ENCODE peak calls at places on chromosomes 13 and 19, in seven cellular contexts. One of them, this sample, is unnamed. For H3K9me3, the result is how much of the 10 kb centered on the place peaks cover.

GRCh38 chr19:36973021-36973843 is 57.1 kb downstream of the ZNF568 start:
- DNase-seq in CD8-positive, alpha-beta T cell: peak
- DNase-seq in heart left ventricle: peak
- DNase-seq in esophagus squamous epithelium: peak
- DNase-seq in suprapubic skin: peak
- DNase-seq in AG04450: peak
- DNase-seq in spleen: peak
- DNase-seq in this sample: no peak

GRCh38 chr19:48466571-48467325 is 2.4 kb upstream of the CYTH2 start:
- DNase-seq in CD8-positive, alpha-beta T cell: no peak
- DNase-seq in heart left ventricle: no peak
- DNase-seq in esophagus squamous epithelium: no peak
- DNase-seq in suprapubic skin: no peak
- DNase-seq in AG04450: peak
- DNase-seq in spleen: no peak
- DNase-seq in this sample: no peak

GRCh38 chr19:9865732-9866627 is 30.9 kb downstream of the PIN1 start:
- DNase-seq in CD8-positive, alpha-beta T cell: peak
- DNase-seq in heart left ventricle: no peak
- DNase-seq in esophagus squamous epithelium: no peak
- DNase-seq in suprapubic skin: no peak
- DNase-seq in AG04450: no peak
- DNase-seq in spleen: no peak
- DNase-seq in this sample: no peak

GRCh38 chr13:46810440-46810839 is 13.5 kb upstream of the ESD start:
- DNase-seq in CD8-positive, alpha-beta T cell: no peak
- DNase-seq in heart left ventricle: no peak
- DNase-seq in esophagus squamous epithelium: no peak
- DNase-seq in suprapubic skin: no peak
- DNase-seq in AG04450: no peak
- DNase-seq in spleen: no peak
- DNase-seq in this sample: no peak

GRCh38 chr13:26978081-26978860 is 193.3 kb downstream of the USP12 start:
- DNase-seq in CD8-positive, alpha-beta T cell: no peak
- DNase-seq in heart left ventricle: no peak
- DNase-seq in esophagus squamous epithelium: no peak
- DNase-seq in suprapubic skin: no peak
- DNase-seq in AG04450: no peak
- DNase-seq in spleen: no peak
- DNase-seq in this sample: no peak

GRCh38 chr13:33537691-33538090 is 252.1 kb upstream of the STARD13 start:
- DNase-seq in CD8-positive, alpha-beta T cell: no peak
- DNase-seq in heart left ventricle: no peak
- DNase-seq in esophagus squamous epithelium: no peak
- DNase-seq in suprapubic skin: no peak
- DNase-seq in AG04450: no peak
- DNase-seq in spleen: no peak
- DNase-seq in this sample: no peak

GRCh38 chr13:108269601-108270328 is at the start of gene TNFSF13B:
- DNase-seq in CD8-positive, alpha-beta T cell: peak
- DNase-seq in heart left ventricle: peak
- DNase-seq in esophagus squamous epithelium: no peak
- DNase-seq in suprapubic skin: no peak
- DNase-seq in AG04450: no peak
- DNase-seq in spleen: peak
- DNase-seq in this sample: no peak

GRCh38 chr13:47188802-47189201 is 291.9 kb upstream of the HTR2A start:
- DNase-seq in CD8-positive, alpha-beta T cell: no peak
- DNase-seq in heart left ventricle: no peak
- DNase-seq in esophagus squamous epithelium: no peak
- DNase-seq in suprapubic skin: no peak
- DNase-seq in AG04450: no peak
- DNase-seq in spleen: no peak
- DNase-seq in this sample: no peak

GRCh38 chr13:76189882-76190519 is 553.9 kb downstream of the LMO7 start:
- DNase-seq in CD8-positive, alpha-beta T cell: no peak
- DNase-seq in heart left ventricle: no peak
- DNase-seq in esophagus squamous epithelium: no peak
- DNase-seq in suprapubic skin: peak
- DNase-seq in AG04450: no peak
- DNase-seq in spleen: peak
- DNase-seq in this sample: no peak

GRCh38 chr19:1016647-1017114 is 4.2 kb downstream of the TMEM259 start:
- DNase-seq in CD8-positive, alpha-beta T cell: no peak
- DNase-seq in heart left ventricle: no peak
- DNase-seq in esophagus squamous epithelium: no peak
- DNase-seq in suprapubic skin: no peak
- DNase-seq in AG04450: no peak
- DNase-seq in spleen: peak
- DNase-seq in this sample: no peak

GRCh38 chr19:7870571-7871279 is 3.5 kb downstream of the PRR36 start:
- DNase-seq in CD8-positive, alpha-beta T cell: no peak
- DNase-seq in heart left ventricle: no peak
- DNase-seq in esophagus squamous epithelium: no peak
- DNase-seq in suprapubic skin: peak
- DNase-seq in AG04450: no peak
- DNase-seq in spleen: no peak
- DNase-seq in this sample: peak

GRCh38 chr13:26561636-26562537 is 4.4 kb downstream of the WASF3 start:
- DNase-seq in CD8-positive, alpha-beta T cell: no peak
- DNase-seq in heart left ventricle: no peak
- DNase-seq in esophagus squamous epithelium: no peak
- DNase-seq in suprapubic skin: no peak
- DNase-seq in AG04450: peak
- DNase-seq in spleen: no peak
- DNase-seq in this sample: no peak

GRCh38 chr13:94249512-94249911 is 230.0 kb downstream of the DCT start:
- DNase-seq in CD8-positive, alpha-beta T cell: no peak
- DNase-seq in heart left ventricle: no peak
- DNase-seq in esophagus squamous epithelium: no peak
- DNase-seq in suprapubic skin: no peak
- DNase-seq in AG04450: peak
- DNase-seq in spleen: no peak
- DNase-seq in this sample: no peak

GRCh38 chr19:4951671-4952070 is 17.2 kb upstream of the KDM4B start:
- DNase-seq in CD8-positive, alpha-beta T cell: no peak
- DNase-seq in heart left ventricle: no peak
- DNase-seq in esophagus squamous epithelium: no peak
- DNase-seq in suprapubic skin: no peak
- DNase-seq in AG04450: no peak
- DNase-seq in spleen: no peak
- DNase-seq in this sample: no peak

GRCh38 chr13:65926750-65927171 is 1303.4 kb downstream of the PCDH9 start:
- DNase-seq in CD8-positive, alpha-beta T cell: no peak
- DNase-seq in heart left ventricle: peak
- DNase-seq in esophagus squamous epithelium: no peak
- DNase-seq in suprapubic skin: no peak
- DNase-seq in AG04450: no peak
- DNase-seq in spleen: no peak
- DNase-seq in this sample: no peak

GRCh38 chr13:38690231-38690630 is 3.4 kb downstream of the FREM2 start:
- DNase-seq in CD8-positive, alpha-beta T cell: no peak
- DNase-seq in heart left ventricle: no peak
- DNase-seq in esophagus squamous epithelium: no peak
- DNase-seq in suprapubic skin: no peak
- DNase-seq in AG04450: no peak
- DNase-seq in spleen: no peak
- DNase-seq in this sample: no peak

DNA sequence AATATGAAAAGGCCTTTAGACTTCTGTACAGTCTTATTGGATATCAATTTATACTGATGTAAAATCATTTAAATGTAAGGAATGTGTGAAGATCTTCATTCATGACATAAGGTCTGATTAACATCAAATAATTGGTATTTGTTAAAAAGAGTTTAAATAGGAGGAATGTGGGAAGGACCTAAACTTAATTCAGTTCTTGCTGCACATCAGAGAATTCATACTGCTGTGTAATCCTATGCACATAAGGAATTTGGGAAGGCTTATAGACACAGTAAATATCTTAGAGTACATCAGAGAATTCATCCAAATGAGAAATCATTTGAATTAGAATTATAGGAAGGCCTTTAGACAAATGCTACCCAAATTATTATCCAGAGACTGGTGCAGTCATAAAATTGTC is 21.7 kb downstream of the ZNF283 start:
- DNase-seq in CD8-positive, alpha-beta T cell: no peak
- DNase-seq in heart left ventricle: no peak
- DNase-seq in esophagus squamous epithelium: no peak
- DNase-seq in suprapubic skin: no peak
- DNase-seq in AG04450: no peak
- DNase-seq in spleen: no peak
- DNase-seq in this sample: no peak
- H3K9me3 ChIP-seq in CD8-positive, alpha-beta T cell: half or more
- H3K9me3 ChIP-seq in heart left ventricle: half or more
- H3K9me3 ChIP-seq in esophagus squamous epithelium: under half
- H3K9me3 ChIP-seq in suprapubic skin: half or more
- H3K9me3 ChIP-seq in AG04450: under half
- H3K9me3 ChIP-seq in spleen: half or more
- H3K9me3 ChIP-seq in this sample: under half

GRCh38 chr13:79658333-79658975 is 177.5 kb downstream of the NDFIP2 start:
- DNase-seq in CD8-positive, alpha-beta T cell: no peak
- DNase-seq in heart left ventricle: no peak
- DNase-seq in esophagus squamous epithelium: no peak
- DNase-seq in suprapubic skin: no peak
- DNase-seq in AG04450: no peak
- DNase-seq in spleen: no peak
- DNase-seq in this sample: no peak

GRCh38 chr13:79662882-79663281 is 181.9 kb downstream of the NDFIP2 start:
- DNase-seq in CD8-positive, alpha-beta T cell: no peak
- DNase-seq in heart left ventricle: no peak
- DNase-seq in esophagus squamous epithelium: no peak
- DNase-seq in suprapubic skin: no peak
- DNase-seq in AG04450: no peak
- DNase-seq in spleen: no peak
- DNase-seq in this sample: no peak

GRCh38 chr13:79655509-79655908 is 174.6 kb downstream of the NDFIP2 start:
- DNase-seq in CD8-positive, alpha-beta T cell: no peak
- DNase-seq in heart left ventricle: no peak
- DNase-seq in esophagus squamous epithelium: no peak
- DNase-seq in suprapubic skin: no peak
- DNase-seq in AG04450: no peak
- DNase-seq in spleen: no peak
- DNase-seq in this sample: no peak

GRCh38 chr13:79660361-79660760 is 179.4 kb downstream of the NDFIP2 start:
- DNase-seq in CD8-positive, alpha-beta T cell: no peak
- DNase-seq in heart left ventricle: no peak
- DNase-seq in esophagus squamous epithelium: no peak
- DNase-seq in suprapubic skin: no peak
- DNase-seq in AG04450: no peak
- DNase-seq in spleen: no peak
- DNase-seq in this sample: no peak

DNA sequence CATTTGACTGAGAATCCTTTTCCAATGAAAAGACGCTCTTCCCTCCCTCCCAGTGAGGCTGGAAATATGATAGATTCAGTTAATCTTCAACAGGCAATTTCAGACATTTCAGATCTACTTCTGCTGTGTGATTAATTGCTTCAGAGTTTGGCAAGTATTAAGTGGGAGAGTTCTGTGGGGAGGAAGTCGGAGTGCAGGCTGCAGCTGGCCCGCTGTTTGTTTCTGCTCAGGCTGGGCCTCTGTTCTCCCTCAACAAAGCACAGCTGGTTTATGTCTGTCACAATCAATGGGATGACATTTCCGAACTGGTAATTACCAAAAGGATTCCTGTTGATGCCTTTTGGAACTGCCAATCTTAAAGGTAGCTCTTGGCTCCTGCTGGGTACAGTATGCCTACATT is 178.2 kb downstream of the NDFIP2 start:
- DNase-seq in CD8-positive, alpha-beta T cell: no peak
- DNase-seq in heart left ventricle: peak
- DNase-seq in esophagus squamous epithelium: no peak
- DNase-seq in suprapubic skin: no peak
- DNase-seq in AG04450: no peak
- DNase-seq in spleen: no peak
- DNase-seq in this sample: no peak
- H3K27ac ChIP-seq in CD8-positive, alpha-beta T cell: no peak
- H3K27ac ChIP-seq in heart left ventricle: peak
- H3K27ac ChIP-seq in esophagus squamous epithelium: peak
- H3K27ac ChIP-seq in suprapubic skin: peak
- H3K27ac ChIP-seq in AG04450: no peak
- H3K27ac ChIP-seq in spleen: no peak
- H3K27ac ChIP-seq in this sample: no peak

DNA sequence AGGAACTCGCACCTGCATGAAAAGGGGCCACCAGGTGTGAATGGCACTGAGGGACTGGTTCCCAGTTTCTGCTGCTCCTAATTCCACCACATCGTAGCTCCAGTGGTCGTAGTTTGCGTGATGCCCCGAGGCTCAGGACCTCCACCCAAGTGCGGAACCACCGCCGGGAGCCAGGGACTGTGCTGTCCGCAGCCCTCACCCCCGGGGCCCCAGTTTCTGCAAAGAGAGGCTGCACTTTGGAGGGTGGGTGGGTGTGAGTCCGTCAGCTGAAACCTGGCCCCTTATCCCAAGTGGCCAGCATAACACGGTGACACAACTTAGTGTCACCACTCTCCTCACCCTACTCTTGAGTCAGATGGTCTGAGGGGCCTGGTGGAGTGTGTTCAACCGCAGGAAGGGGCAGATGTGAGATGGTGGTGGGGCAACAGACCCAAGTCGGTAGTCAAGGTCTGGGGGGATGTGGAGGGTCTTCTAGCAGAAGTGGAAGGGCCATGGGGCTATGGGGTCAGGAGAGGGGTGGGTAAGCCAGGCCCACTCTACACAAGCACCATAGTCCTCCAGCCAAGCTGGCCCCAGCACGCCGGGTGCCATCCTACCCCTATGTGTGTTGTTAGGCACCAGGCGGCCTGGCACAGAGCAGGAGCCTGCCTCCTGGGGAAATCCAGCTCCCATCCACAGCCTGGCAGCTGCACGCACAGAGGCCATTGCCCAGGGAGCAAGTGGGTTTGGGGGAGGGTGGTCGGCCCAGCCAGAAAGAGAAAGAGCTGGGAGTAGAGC is 1301.6 kb downstream of the UQCRFS1 start:
- DNase-seq in CD8-positive, alpha-beta T cell: no peak
- DNase-seq in heart left ventricle: no peak
- DNase-seq in esophagus squamous epithelium: no peak
- DNase-seq in suprapubic skin: no peak
- DNase-seq in AG04450: no peak
- DNase-seq in spleen: no peak
- DNase-seq in this sample: no peak
- H3K9me3 ChIP-seq in CD8-positive, alpha-beta T cell: under half
- H3K9me3 ChIP-seq in heart left ventricle: under half
- H3K9me3 ChIP-seq in esophagus squamous epithelium: under half
- H3K9me3 ChIP-seq in suprapubic skin: under half
- H3K9me3 ChIP-seq in AG04450: under half
- H3K9me3 ChIP-seq in spleen: under half
- H3K9me3 ChIP-seq in this sample: under half

DNA sequence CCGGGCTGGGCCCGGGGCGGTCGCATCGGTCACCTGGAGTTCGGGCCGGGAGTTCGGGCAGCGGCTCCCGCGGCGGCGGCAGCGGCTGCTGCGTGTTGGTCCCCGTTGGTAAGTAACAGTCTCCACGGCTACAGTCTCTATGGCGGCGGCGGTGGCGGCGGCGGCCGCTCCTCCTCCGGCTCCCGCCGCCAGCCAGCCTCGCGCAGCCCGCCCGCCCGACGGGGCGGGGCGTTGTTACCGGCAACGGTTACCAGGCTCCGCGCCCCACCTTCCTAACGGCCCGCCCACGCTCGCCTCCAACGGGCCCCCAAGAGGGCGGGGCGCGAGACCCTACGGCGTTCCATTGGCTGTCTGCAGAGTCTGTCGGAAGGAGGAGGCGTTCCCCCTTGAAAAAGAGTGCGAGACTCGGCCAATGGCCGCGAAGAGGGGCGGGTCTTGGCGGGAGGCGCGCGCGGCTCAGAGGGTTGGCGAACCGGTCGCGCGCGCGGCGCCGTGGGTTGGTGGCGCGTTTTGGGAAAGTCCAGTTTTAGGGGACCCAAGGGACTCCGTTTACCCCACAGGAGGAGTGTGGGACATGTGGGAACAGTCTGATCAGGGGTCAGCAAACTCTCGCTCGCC is at the start of gene RFX2:
- DNase-seq in CD8-positive, alpha-beta T cell: peak
- DNase-seq in heart left ventricle: peak
- DNase-seq in esophagus squamous epithelium: peak
- DNase-seq in suprapubic skin: peak
- DNase-seq in AG04450: peak
- DNase-seq in spleen: peak
- DNase-seq in this sample: peak
- H3K27ac ChIP-seq in CD8-positive, alpha-beta T cell: peak
- H3K27ac ChIP-seq in heart left ventricle: peak
- H3K27ac ChIP-seq in esophagus squamous epithelium: peak
- H3K27ac ChIP-seq in suprapubic skin: peak
- H3K27ac ChIP-seq in AG04450: no peak
- H3K27ac ChIP-seq in spleen: no peak
- H3K27ac ChIP-seq in this sample: no peak

This sample was measured in SK-N-MC.